ENCODE peak calls at places on chromosomes 4 and X, in nine cellular contexts. V, P, O, J, R, L, Z, N and M are unnamed samples.

GRCh38 chrX:106734827-106735226 is 8.3 kb downstream of the RNF128 start:
- DNase-seq in P (no peak), O (no peak), N (no peak), V (no peak), Z (no peak), R (no peak), L (no peak), J (no peak), M (no peak)

GRCh38 chr4:137794779-137795178 is 262.5 kb upstream of the PCDH18 start:
- DNase-seq in Z (no peak), J (no peak), V (no peak), R (no peak), N (no peak), O (no peak), P (no peak), L (peak), M (no peak)

GRCh38 chr4:986949-987688 is at the start of gene IDUA:
- DNase-seq in R (peak), N (peak), L (peak), J (peak), V (peak), P (peak), O (peak), Z (peak), M (no peak)

GRCh38 chr4:86108152-86108551 is 251.7 kb downstream of the MAPK10 start:
- DNase-seq in L (peak), O (peak), J (no peak), N (no peak), P (no peak), V (no peak), Z (no peak), R (no peak), M (no peak)

GRCh38 chrX:140057001-140057411 is 91.7 kb upstream of the CXorf66 start:
- DNase-seq in N (peak), Z (peak), J (peak), O (peak), R (peak), L (peak), P (peak), V (peak), M (peak)

GRCh38 chr4:183863155-183863825 is 41.8 kb upstream of the STOX2 start:
- DNase-seq in P (no peak), V (no peak), J (no peak), N (no peak), Z (no peak), O (no peak), L (no peak), R (no peak), M (no peak)

GRCh38 chrX:39773923-39774803 is 323.6 kb downstream of the BCOR start:
- DNase-seq in J (peak), Z (no peak), V (no peak), O (peak), L (peak), R (no peak), P (peak), N (no peak), M (no peak)

GRCh38 chr4:19944806-19945205 is 306.9 kb upstream of the SLIT2 start:
- DNase-seq in L (no peak), R (no peak), V (no peak), N (peak), J (no peak), P (no peak), Z (no peak), O (no peak), M (no peak)

GRCh38 chrX:54413753-54414152 is 26.5 kb upstream of the TSR2 start:
- DNase-seq in P (peak), L (peak), J (peak), N (no peak), Z (no peak), O (peak), V (no peak), R (no peak), M (no peak)

GRCh38 chrX:50638123-50638522 is 167.5 kb upstream of the DGKK start:
- DNase-seq in R (no peak), J (no peak), V (no peak), O (peak), L (peak), N (no peak), P (no peak), Z (no peak), M (no peak)

GRCh38 chr4:154487144-154487543 is 4.5 kb downstream of the DCHS2 start:
- DNase-seq in L (no peak), P (no peak), O (no peak), Z (no peak), R (no peak), N (no peak), J (no peak), V (no peak), M (no peak)

GRCh38 chrX:38816158-38816557 is 14.9 kb downstream of the MID1IP1 start:
- DNase-seq in Z (no peak), N (no peak), O (no peak), V (no peak), R (no peak), P (no peak), L (no peak), J (peak), M (no peak)

GRCh38 chr4:183256756-183257385 is 63.2 kb downstream of the CLDN22 start:
- DNase-seq in R (no peak), Z (peak), N (peak), L (peak), P (peak), O (peak), V (peak), J (peak), M (no peak)

GRCh38 chr4:54998991-54999390 is 126.4 kb downstream of the KDR start:
- DNase-seq in P (no peak), J (no peak), R (no peak), V (no peak), O (peak), N (no peak), L (peak), Z (no peak), M (no peak)

GRCh38 chrX:107632291-107632690 is 4.0 kb downstream of the PRPS1 start:
- DNase-seq in O (peak), J (no peak), P (no peak), V (peak), N (no peak), L (no peak), Z (no peak), R (no peak), M (no peak)

GRCh38 chr4:176034498-176034897 is 31.1 kb upstream of the WDR17 start:
- DNase-seq in P (peak), L (peak), Z (no peak), R (no peak), O (peak), N (no peak), V (peak), J (peak), M (no peak)

GRCh38 chr4:93084599-93085305 is 743.8 kb upstream of the ATOH1 start:
- DNase-seq in O (no peak), Z (no peak), V (no peak), R (no peak), N (no peak), P (no peak), L (no peak), J (no peak), M (no peak)